ENCODE peak calls at places on chromosomes 6 and 20, in four cellular contexts. S is dorsolateral prefrontal cortex, E is heart left ventricle, W is AG10803. N is an unnamed sample.

GRCh38 chr6:41462980-41463930 is 82.9 kb upstream of the FOXP4 start:
- DNase-seq in E (peak; percentile 73), W (peak; percentile 60), S (peak; percentile 8), N (no peak)

GRCh38 chr20:10558635-10559187 is 115.1 kb downstream of the JAG1 start:
- DNase-seq in W (peak; percentile 84), S (no peak), E (no peak), N (no peak)

GRCh38 chr6:44064089-44064947 is 62.9 kb downstream of the MRPL14 start:
- DNase-seq in S (no peak), W (peak; percentile 90), E (peak; percentile 88), N (no peak)

GRCh38 chr6:2861071-2861821 is 19.6 kb upstream of the SERPINB1 start:
- DNase-seq in S (no peak), W (no peak), E (no peak), N (no peak)

GRCh38 chr20:17679786-17680127 is 2.3 kb downstream of the RRBP1 start:
- DNase-seq in E (no peak), W (no peak), S (no peak), N (no peak)

GRCh38 chr6:74356385-74356784 is 660.4 kb downstream of the CD109 start:
- DNase-seq in E (no peak), W (peak; percentile 35), S (no peak), N (no peak)

GRCh38 chr20:29756664-29757063 is 1500.8 kb upstream of the DEFB115 start:
- DNase-seq in E (no peak), S (no peak), W (no peak), N (no peak)

GRCh38 chr6:33927551-33927950 is 123.7 kb upstream of the MLN start:
- DNase-seq in E (peak; percentile 37), S (peak; percentile 48), W (peak; percentile 82), N (no peak)

GRCh38 chr6:90870561-90870960 is 283.7 kb upstream of the MAP3K7 start:
- DNase-seq in W (no peak), E (no peak), S (no peak), N (no peak)

GRCh38 chr6:36975231-36976004 is 10.6 kb downstream of the MTCH1 start:
- DNase-seq in W (no peak), E (no peak), S (no peak), N (no peak)

GRCh38 chr20:24955045-24955444 is 6.0 kb downstream of the CST7 start:
- DNase-seq in S (no peak), W (no peak), E (no peak), N (no peak)

GRCh38 chr20:44696315-44696714 is 18.9 kb upstream of the CCN5 start:
- DNase-seq in W (no peak), E (no peak), S (no peak), N (no peak)

GRCh38 chr6:41103792-41104324 is 31.1 kb downstream of the NFYA start:
- DNase-seq in W (no peak), S (no peak), E (no peak), N (no peak)

GRCh38 chr6:26194329-26194701 is 107.1 kb downstream of the HFE start:
- DNase-seq in S (no peak), E (no peak), W (no peak), N (no peak)

GRCh38 chr6:45543298-45544235 is 165.8 kb upstream of the SUPT3H start:
- DNase-seq in S (no peak), E (no peak), W (peak; percentile 54), N (no peak)

GRCh38 chr20:17966432-17967312 is 1.9 kb downstream of the SNX5 start:
- DNase-seq in E (no peak), W (peak; percentile 51), S (no peak), N (no peak)

GRCh38 chr6:106084973-106085686 is 1.0 kb upstream of the PRDM1 start:
- DNase-seq in S (no peak), E (no peak), W (peak; percentile 74), N (no peak)

GRCh38 chr6:127302728-127303675 is 36.3 kb downstream of the RNF146 start:
- DNase-seq in W (peak; percentile 49), E (no peak), S (no peak), N (no peak)

GRCh38 chr6:103215835-103216234 is 1643.9 kb downstream of the HACE1 start:
- DNase-seq in W (no peak), E (no peak), S (no peak), N (no peak)

GRCh38 chr6:112360498-112360897 is 13.4 kb downstream of the RFPL4B start:
- DNase-seq in S (no peak), E (no peak), W (peak; percentile 8), N (no peak)

GRCh38 chr6:7184502-7184901 is 76.7 kb downstream of the RREB1 start:
- DNase-seq in S (no peak), W (no peak), E (no peak), N (no peak)

GRCh38 chr6:63245908-63246307 is 34.6 kb downstream of the FKBP1C start:
- DNase-seq in S (no peak), W (no peak), E (no peak), N (no peak)

DNA sequence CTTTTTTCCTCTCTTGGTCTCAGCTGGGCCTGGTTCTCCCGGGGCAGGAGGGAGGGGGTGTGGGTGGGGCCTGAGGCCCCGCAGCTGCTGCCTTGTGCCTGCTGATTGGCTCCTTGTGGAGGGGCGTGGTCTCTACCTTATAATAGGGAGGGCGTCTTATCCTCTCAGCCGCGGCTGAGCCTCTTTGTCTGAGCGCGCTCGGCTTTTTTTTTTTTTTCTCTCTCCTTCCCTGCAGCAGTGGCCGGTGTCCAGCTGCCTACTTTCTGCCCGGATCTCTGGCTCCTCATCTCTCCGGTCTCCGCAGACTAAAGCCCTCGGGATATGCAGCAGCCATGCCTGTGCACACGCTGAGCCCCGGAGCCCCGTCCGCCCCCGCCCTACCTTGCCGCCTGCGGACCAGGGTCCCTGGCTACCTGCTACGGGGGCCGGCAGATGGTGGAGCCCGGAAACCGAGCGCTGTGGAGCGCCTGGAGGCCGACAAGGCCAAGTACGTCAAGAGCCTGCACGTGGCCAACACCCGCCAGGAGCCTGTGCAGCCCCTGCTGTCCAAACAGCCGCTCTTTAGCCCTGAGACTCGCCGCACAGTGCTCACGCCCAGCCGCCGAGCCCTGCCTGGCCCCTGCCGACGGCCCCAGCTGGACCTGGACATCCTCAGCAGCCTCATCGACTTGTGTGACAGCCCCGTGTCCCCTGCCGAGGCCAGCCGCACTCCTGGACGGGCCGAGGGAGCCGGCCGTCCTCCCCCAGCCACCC is 11.1 kb downstream of the FAM110A start:
- DNase-seq in E (peak; percentile 95), S (peak; percentile 83), W (peak; percentile 86), N (peak; percentile 90)
- TF ChIP-seq CTCF in E (no peak), S (no peak), W (no peak), N (no peak)

GRCh38 chr6:84779917-84780316 is 15.5 kb upstream of the TBX18 start:
- DNase-seq in S (no peak), E (no peak), W (no peak), N (no peak)

GRCh38 chr6:84774174-84775158 is 10.1 kb upstream of the TBX18 start:
- DNase-seq in W (peak; percentile 54), S (no peak), E (peak; percentile 47), N (peak; percentile 85)

GRCh38 chr6:84777888-84778287 is 13.5 kb upstream of the TBX18 start:
- DNase-seq in E (no peak), S (no peak), W (peak; percentile 70), N (no peak)

GRCh38 chr6:84776392-84776791 is 12.0 kb upstream of the TBX18 start:
- DNase-seq in E (no peak), W (no peak), S (no peak), N (no peak)

GRCh38 chr6:84779380-84779779 is 15.0 kb upstream of the TBX18 start:
- DNase-seq in S (no peak), W (no peak), E (no peak), N (no peak)
- TF ChIP-seq CTCF in S (no peak), W (peak; percentile 33), E (no peak), N (peak; percentile 39)

GRCh38 chr6:108163267-108163643 is 2.6 kb upstream of the NR2E1 start:
- DNase-seq in S (no peak), W (no peak), E (no peak), N (no peak)
- TF ChIP-seq CTCF in S (no peak), W (no peak), E (no peak), N (no peak)

GRCh38 chr6:10418862-10419748 is 4.2 kb upstream of the TFAP2A start:
- DNase-seq in S (no peak), E (no peak), W (no peak), N (no peak)

GRCh38 chr6:10419749-10420545 is 5.1 kb upstream of the TFAP2A start:
- DNase-seq in E (no peak), W (no peak), S (no peak), N (no peak)

GRCh38 chr6:10422282-10423034 is 7.6 kb upstream of the TFAP2A start:
- DNase-seq in E (no peak), W (no peak), S (no peak), N (no peak)

GRCh38 chr6:10421508-10422281 is 6.8 kb upstream of the TFAP2A start:
- DNase-seq in E (no peak), W (no peak), S (no peak), N (no peak)

DNA sequence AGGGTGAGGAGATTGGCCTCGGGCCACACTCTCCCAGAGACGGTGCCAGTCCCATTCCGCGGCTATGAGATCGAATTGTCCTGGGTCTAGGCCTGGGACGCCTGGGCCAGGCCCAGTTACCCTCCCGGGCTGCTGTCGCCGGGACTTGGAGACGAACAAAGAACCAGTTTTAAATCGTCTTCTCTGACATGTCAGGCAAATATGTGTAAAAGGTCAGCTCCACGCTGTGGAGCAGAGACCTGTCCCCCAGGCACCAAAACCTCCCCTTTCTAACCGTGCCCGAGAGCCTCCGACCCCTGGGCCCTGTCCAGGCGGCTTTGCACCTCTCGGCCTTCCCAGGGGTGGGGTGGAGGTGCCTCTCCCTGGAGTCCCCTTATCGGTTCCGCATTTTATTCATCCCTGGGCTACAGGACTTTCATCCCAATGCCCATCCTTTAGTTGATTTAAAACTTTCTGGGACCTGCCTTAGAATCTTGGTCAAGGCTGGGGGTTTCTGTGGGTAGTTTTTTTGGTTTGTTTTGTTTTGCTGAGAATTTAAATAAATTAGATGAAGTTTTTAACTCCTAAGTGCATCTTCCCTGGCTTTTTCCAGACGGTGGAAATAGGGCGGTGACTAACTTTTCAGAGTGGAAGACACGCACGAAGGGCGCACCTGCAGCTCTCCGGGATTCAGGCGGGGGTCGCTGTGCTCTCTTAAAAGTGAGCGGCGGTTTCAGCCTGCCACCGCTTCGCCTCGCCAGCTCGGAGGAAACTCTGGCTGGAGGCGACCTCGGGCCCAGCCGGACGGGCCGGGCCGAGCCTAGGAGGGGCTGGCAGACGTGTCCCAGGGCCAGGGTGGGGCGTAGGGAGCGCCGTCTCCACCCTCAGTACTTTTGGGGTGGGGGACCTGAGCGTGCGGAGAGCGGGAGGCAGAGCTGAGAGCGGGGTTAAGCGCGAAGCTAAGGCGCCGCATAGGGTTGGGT is 6.0 kb upstream of the TFAP2A start:
- DNase-seq in W (no peak), S (no peak), E (no peak), N (no peak)
- TF ChIP-seq CTCF in W (no peak), S (no peak), E (no peak), N (peak; percentile 10)

N was measured in osteocyte.